ENCODE peak calls at places on chromosomes 11 and 22, in six cellular contexts. Q, N, B, S, O and P are unnamed samples.

GRCh38 chr22:17910561-17911311 is 113.6 kb downstream of the MICAL3 start:
- DNase-seq in Q (no peak), N (no peak), B (peak), S (peak), O (peak), P (peak)

GRCh38 chr11:1889941-1890855 is 1.5 kb downstream of the PRR33 start:
- DNase-seq in Q (peak), N (no peak), B (no peak), S (peak), O (no peak), P (no peak)

GRCh38 chr11:94511932-94512781 is at the start of gene C11orf97:
- DNase-seq in Q (peak), N (peak), B (peak), S (peak), O (peak), P (peak)

GRCh38 chr11:6737872-6738466 is 33.8 kb downstream of the OR2AG2 start:
- DNase-seq in Q (peak), N (peak), B (no peak), S (no peak), O (peak), P (peak)

GRCh38 chr11:112320668-112321067 is 60.0 kb upstream of the PLET1 start:
- DNase-seq in Q (no peak), N (no peak), B (peak), S (no peak), O (no peak), P (peak)

GRCh38 chr11:101870510-101870909 is 44.3 kb upstream of the CEP126 start:
- DNase-seq in Q (no peak), N (no peak), B (no peak), S (no peak), O (no peak), P (no peak)

GRCh38 chr22:41217553-41218157 is 12.5 kb downstream of the L3MBTL2 start:
- DNase-seq in Q (peak), N (peak), B (peak), S (no peak), O (no peak), P (peak)

GRCh38 chr11:74366576-74366975 is 31.7 kb downstream of the PGM2L1 start:
- DNase-seq in Q (no peak), N (no peak), B (no peak), S (no peak), O (no peak), P (no peak)

GRCh38 chr22:46528121-46528610 is 9.3 kb downstream of the CELSR1 start:
- DNase-seq in Q (no peak), N (no peak), B (no peak), S (no peak), O (no peak), P (no peak)

GRCh38 chr11:73996161-73996747 is 12.6 kb downstream of the UCP3 start:
- DNase-seq in Q (no peak), N (no peak), B (peak), S (peak), O (no peak), P (peak)

GRCh38 chr22:23883658-23884057 is 10.5 kb upstream of the MIF start:
- DNase-seq in Q (no peak), N (no peak), B (no peak), S (no peak), O (no peak), P (no peak)

GRCh38 chr22:45891021-45891421 is 85.9 kb downstream of the WNT7B start:
- DNase-seq in Q (no peak), N (no peak), B (no peak), S (peak), O (no peak), P (no peak)

GRCh38 chr11:69906453-69906907 is 87.3 kb upstream of the FGF3 start:
- DNase-seq in Q (no peak), N (no peak), B (no peak), S (no peak), O (no peak), P (no peak)

GRCh38 chr11:114088836-114089235 is 29.3 kb downstream of the ZBTB16 start:
- DNase-seq in Q (no peak), N (no peak), B (peak), S (no peak), O (no peak), P (no peak)

GRCh38 chr11:114340311-114341131 is 44.3 kb downstream of the NNMT start:
- DNase-seq in Q (peak), N (no peak), B (peak), S (peak), O (peak), P (peak)

GRCh38 chr11:122755409-122755808 is 82.9 kb upstream of the CRTAM start:
- DNase-seq in Q (no peak), N (no peak), B (no peak), S (no peak), O (no peak), P (no peak)

GRCh38 chr11:43508511-43508918 is 149.8 kb downstream of the TTC17 start:
- DNase-seq in Q (no peak), N (no peak), B (no peak), S (no peak), O (no peak), P (peak)

GRCh38 chr11:74820763-74821162 is 72.1 kb downstream of the RNF169 start:
- DNase-seq in Q (no peak), N (no peak), B (no peak), S (no peak), O (no peak), P (no peak)

GRCh38 chr11:112617977-112618829 is 343.0 kb upstream of the NCAM1 start:
- DNase-seq in Q (no peak), N (no peak), B (no peak), S (no peak), O (no peak), P (no peak)

GRCh38 chr22:19040581-19041402 is 81.4 kb downstream of the DGCR2 start:
- DNase-seq in Q (no peak), N (no peak), B (peak), S (peak), O (no peak), P (no peak)

GRCh38 chr22:25012743-25013142 is 60.2 kb downstream of the KIAA1671 start:
- DNase-seq in Q (no peak), N (no peak), B (no peak), S (no peak), O (no peak), P (no peak)

GRCh38 chr11:100908746-100909145 is 220.9 kb downstream of the PGR start:
- DNase-seq in Q (no peak), N (no peak), B (no peak), S (no peak), O (no peak), P (no peak)

GRCh38 chr11:128525411-128526243 is 61.7 kb downstream of the ETS1 start:
- DNase-seq in Q (no peak), N (no peak), B (no peak), S (no peak), O (no peak), P (no peak)

GRCh38 chr22:31229402-31230140 is 17.5 kb downstream of the LIMK2 start:
- DNase-seq in Q (no peak), N (no peak), B (peak), S (no peak), O (no peak), P (peak)

GRCh38 chr11:16059332-16059731 is 297.0 kb downstream of the SOX6 start:
- DNase-seq in Q (no peak), N (no peak), B (no peak), S (no peak), O (no peak), P (no peak)

GRCh38 chr22:41023299-41023623 is 69.1 kb upstream of the EP300 start:
- DNase-seq in Q (no peak), N (no peak), B (no peak), S (no peak), O (no peak), P (no peak)

GRCh38 chr11:124474779-124475178 is 29.3 kb upstream of the OR8B8 start:
- DNase-seq in Q (no peak), N (no peak), B (no peak), S (no peak), O (no peak), P (no peak)

GRCh38 chr11:72348250-72348649 is 86.1 kb downstream of the CLPB start:
- DNase-seq in Q (no peak), N (no peak), B (no peak), S (no peak), O (no peak), P (no peak)

GRCh38 chr11:117295438-117296137 is 4.4 kb downstream of the BACE1-AS start:
- DNase-seq in Q (no peak), N (no peak), B (no peak), S (no peak), O (no peak), P (no peak)

GRCh38 chr11:2769779-2770555 is 70.2 kb upstream of the KCNQ1OT1 start:
- DNase-seq in Q (no peak), N (no peak), B (peak), S (peak), O (no peak), P (no peak)

GRCh38 chr11:57324154-57324885 is 432 bp downstream of the TNKS1BP1 start:
- DNase-seq in Q (peak), N (no peak), B (peak), S (peak), O (peak), P (peak)

GRCh38 chr11:120810251-120810650 is 213.7 kb upstream of the TBCEL start:
- DNase-seq in Q (no peak), N (no peak), B (no peak), S (no peak), O (no peak), P (no peak)

GRCh38 chr22:22721681-22722309 is 77.4 kb downstream of the GGTLC2 start:
- DNase-seq in Q (peak), N (no peak), B (no peak), S (no peak), O (no peak), P (no peak)